ENCODE peak calls at places on chromosomes 5 and 9, in four cellular contexts. X is GM12878, E is K562, T is HepG2. R is an unnamed sample.

GRCh38 chr5:55993013-55993412 is 1.8 kb downstream of the IL6ST start:
- DNase-seq in E (no peak), X (no peak), T (no peak), R (no peak)

GRCh38 chr5:926416-927171 is 33.9 kb downstream of the TRIP13 start:
- DNase-seq in E (no peak), X (no peak), T (no peak), R (no peak)

GRCh38 chr9:121372563-121373400 is 2.7 kb upstream of the STOM start:
- DNase-seq in X (no peak), E (peak; percentile 46), T (peak; percentile 94), R (no peak)

GRCh38 chr9:125701351-125701750 is 5.7 kb downstream of the MAPKAP1 start:
- DNase-seq in T (no peak), E (no peak), X (no peak), R (no peak)

GRCh38 chr5:81750308-81751008 is 439 bp downstream of the SSBP2 start:
- DNase-seq in X (no peak), E (peak; percentile 45), T (no peak), R (no peak)

GRCh38 chr5:171797563-171797962 is 11.9 kb downstream of the SMIM23 start:
- DNase-seq in E (no peak), X (no peak), T (no peak), R (no peak)

GRCh38 chr5:37882636-37883035 is 42.8 kb upstream of the GDNF start:
- DNase-seq in T (no peak), E (no peak), X (no peak), R (no peak)

GRCh38 chr9:133054966-133055365 is 6.8 kb upstream of the CEL start:
- DNase-seq in X (no peak), E (no peak), T (no peak), R (no peak)

GRCh38 chr9:93355827-93356226 is 95.7 kb upstream of the FAM120A start:
- DNase-seq in E (no peak), X (no peak), T (no peak), R (no peak)

GRCh38 chr9:93702261-93702660 is 125.9 kb downstream of the PHF2 start:
- DNase-seq in T (no peak), E (no peak), X (no peak), R (no peak)

GRCh38 chr5:133799556-133799955 is 168.9 kb downstream of the C5orf15 start:
- DNase-seq in E (no peak), T (no peak), X (no peak), R (no peak)

GRCh38 chr5:133806847-133807246 is 161.6 kb downstream of the C5orf15 start:
- DNase-seq in T (no peak), E (no peak), X (no peak), R (no peak)

GRCh38 chr5:133801431-133801830 is 167.0 kb downstream of the C5orf15 start:
- DNase-seq in E (no peak), X (no peak), T (no peak), R (no peak)

GRCh38 chr5:133797167-133797566 is 171.3 kb downstream of the C5orf15 start:
- DNase-seq in T (no peak), E (no peak), X (no peak), R (no peak)

GRCh38 chr5:133801955-133802751 is 166.3 kb downstream of the C5orf15 start:
- DNase-seq in E (no peak), T (no peak), X (no peak), R (no peak)
- TF ChIP-seq ATF2 in E (no peak), T (no peak), X (no peak), R (no peak)

GRCh38 chr5:176466245-176466871 is 18.2 kb downstream of the FAF2 start:
- DNase-seq in X (no peak), T (peak; percentile 56), E (no peak), R (no peak)
- TF ChIP-seq CEBPB in X (no peak), T (peak; percentile 54), E (peak; percentile 79), R (no peak)

GRCh38 chr9:137723396-137724113 is 104.8 kb downstream of the EHMT1 start:
- DNase-seq in T (no peak), X (no peak), E (no peak), R (no peak)

GRCh38 chr9:137721479-137721878 is 102.7 kb downstream of the EHMT1 start:
- DNase-seq in E (no peak), X (no peak), T (no peak), R (no peak)

GRCh38 chr9:137722481-137722880 is 103.7 kb downstream of the EHMT1 start:
- DNase-seq in E (no peak), X (no peak), T (no peak), R (no peak)

GRCh38 chr9:137720571-137721110 is 101.8 kb downstream of the EHMT1 start:
- DNase-seq in T (no peak), X (no peak), E (no peak), R (no peak)

GRCh38 chr9:137721899-137722298 is 103.1 kb downstream of the EHMT1 start:
- DNase-seq in T (no peak), E (no peak), X (no peak), R (no peak)
- TF ChIP-seq ATF2 in T (no peak), E (no peak), X (no peak), R (no peak)

GRCh38 chr9:68683433-68683832 is 21.6 kb upstream of the PIP5K1B start:
- DNase-seq in T (no peak), E (no peak), X (no peak), R (no peak)

GRCh38 chr9:68690088-68690487 is 15.0 kb upstream of the PIP5K1B start:
- DNase-seq in E (no peak), T (no peak), X (no peak), R (no peak)

GRCh38 chr9:68685213-68685612 is 19.8 kb upstream of the PIP5K1B start:
- DNase-seq in T (peak; percentile 82), E (no peak), X (no peak), R (no peak)

GRCh38 chr9:68685770-68686169 is 19.3 kb upstream of the PIP5K1B start:
- DNase-seq in T (peak; percentile 53), X (no peak), E (peak; percentile 68), R (peak; percentile 57)
- TF ChIP-seq CEBPB in T (no peak), X (no peak), E (no peak), R (no peak)

GRCh38 chr5:65771266-65771665 is 49.3 kb downstream of the NLN start:
- DNase-seq in E (no peak), T (no peak), X (no peak), R (no peak)
- TF ChIP-seq ATF2 in E (no peak), T (no peak), X (no peak), R (no peak)

GRCh38 chr9:114123031-114123977 is 24.2 kb upstream of the KIF12 start:
- DNase-seq in X (no peak), E (no peak), T (peak; percentile 58), R (no peak)

GRCh38 chr9:114124666-114125580 is 25.8 kb upstream of the KIF12 start:
- DNase-seq in T (no peak), E (no peak), X (no peak), R (no peak)

GRCh38 chr9:114124138-114124537 is 25.0 kb upstream of the KIF12 start:
- DNase-seq in E (no peak), X (no peak), T (no peak), R (no peak)

GRCh38 chr9:114126247-114127060 is 27.4 kb upstream of the KIF12 start:
- DNase-seq in X (no peak), E (no peak), T (no peak), R (no peak)

DNA sequence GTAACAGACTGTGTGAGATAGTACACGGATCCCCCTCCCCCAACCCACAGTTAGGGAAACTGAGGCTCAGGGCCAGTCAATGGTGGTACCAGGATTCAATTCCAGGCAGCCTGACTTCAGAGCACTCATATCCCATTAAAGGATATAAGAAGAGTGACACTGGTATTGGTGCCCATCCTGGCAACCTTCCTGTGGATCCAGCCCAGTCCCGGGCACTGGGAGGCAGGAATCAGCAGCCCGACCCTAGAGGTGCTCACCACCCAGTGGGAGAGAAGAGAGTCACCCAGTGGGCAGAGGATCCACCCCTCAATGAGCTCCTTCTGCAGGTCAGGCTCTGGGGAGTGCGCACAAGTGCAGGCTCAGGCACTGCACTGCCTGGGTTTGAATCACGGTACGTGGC is 26.5 kb upstream of the KIF12 start:
- DNase-seq in X (no peak), T (no peak), E (no peak), R (no peak)
- TF ChIP-seq CEBPB in X (no peak), T (no peak), E (no peak), R (no peak)

DNA sequence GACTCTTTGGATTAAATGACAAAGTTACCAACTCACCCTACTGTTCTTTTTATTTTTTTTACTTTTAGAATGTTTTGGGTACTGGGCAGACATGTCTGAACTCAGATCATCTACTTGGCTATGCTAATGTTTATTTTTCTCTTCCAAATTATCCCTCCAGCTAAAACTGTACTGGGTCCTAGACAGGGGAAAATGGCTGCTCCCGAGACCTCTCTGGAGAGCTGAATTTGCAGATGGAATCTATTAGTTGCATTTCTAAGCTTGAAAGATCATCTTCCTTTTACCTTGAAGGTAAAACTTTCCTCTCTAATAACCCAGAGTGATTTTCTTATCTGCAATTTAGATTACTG is 197.5 kb upstream of the SEMA6A start:
- DNase-seq in T (no peak), X (no peak), E (no peak), R (no peak)
- TF ChIP-seq ATF2 in T (no peak), X (no peak), E (no peak), R (no peak)

DNA sequence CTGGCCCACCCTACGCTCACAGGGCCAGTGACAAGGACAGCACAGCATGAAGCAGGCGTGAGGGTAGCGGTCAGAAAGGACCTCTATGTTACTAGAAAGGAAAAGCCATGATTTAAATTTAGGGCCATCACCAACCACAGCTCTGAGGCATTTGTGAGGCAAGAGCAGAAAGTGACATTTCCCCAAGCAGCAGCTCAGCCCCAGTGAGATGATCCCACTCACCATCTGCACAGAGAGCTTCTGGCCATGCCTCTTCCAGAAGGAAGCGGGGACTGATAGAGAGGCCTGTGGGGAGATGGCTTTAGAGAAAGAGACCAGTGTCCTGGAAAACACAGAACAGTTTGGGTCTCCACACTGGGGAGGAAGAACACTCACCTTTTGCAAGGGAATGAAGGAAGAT is 413.9 kb downstream of the SPOCK1 start:
- DNase-seq in E (no peak), T (no peak), X (no peak), R (no peak)
- TF ChIP-seq CEBPB in E (no peak), T (no peak), X (no peak), R (no peak)

GRCh38 chr5:135745897-135746500 is 88.5 kb upstream of the SLC25A48 start:
- DNase-seq in E (no peak), T (no peak), X (no peak), R (no peak)
- TF ChIP-seq ATF2 in E (no peak), T (no peak), X (no peak), R (no peak)